ENCODE peak calls at places on chromosomes 7 and 10, in six cellular contexts. S is GM12865; V is AG09309; P is heart right ventricle; Q is CD4-positive, CD25-positive, alpha-beta regulatory T cell; B is GM23338. Y is an unnamed sample.

GRCh38 chr10:128026620-128027281 is 99.5 kb downstream of the MKI67 start:
- DNase-seq in S (no peak), V (no peak), P (no peak), Q (peak; percentile 61), B (no peak), Y (no peak)

GRCh38 chr7:81025360-81025759 is 106.5 kb upstream of the SEMA3C start:
- DNase-seq in S (no peak), V (no peak), P (no peak), Q (no peak), B (no peak), Y (no peak)

GRCh38 chr10:22980822-22981221 is 53.0 kb downstream of the ARMC3 start:
- DNase-seq in S (no peak), V (no peak), P (no peak), Q (no peak), B (no peak), Y (no peak)

GRCh38 chr7:100929811-100930174 is 19.5 kb upstream of the MUC3A start:
- DNase-seq in S (no peak), V (no peak), P (no peak), Q (no peak), B (no peak), Y (no peak)

GRCh38 chr10:21304198-21304597 is 221.3 kb downstream of the SKIDA1 start:
- DNase-seq in S (no peak), V (no peak), P (no peak), Q (no peak), B (no peak), Y (no peak)

GRCh38 chr10:37289833-37290464 is 164.6 kb downstream of the ANKRD30A start:
- DNase-seq in S (no peak), V (no peak), P (no peak), Q (no peak), B (no peak), Y (no peak)

GRCh38 chr7:120792091-120792860 is 65.7 kb downstream of the TSPAN12 start:
- DNase-seq in S (peak; percentile 83), V (peak; percentile 31), P (peak; percentile 70), Q (peak; percentile 49), B (peak; percentile 94), Y (peak; percentile 56)

GRCh38 chr7:8261711-8262695 is at the start of gene ICA1:
- DNase-seq in S (peak; percentile 47), V (no peak), P (peak; percentile 80), Q (peak; percentile 29), B (peak; percentile 89), Y (peak; percentile 16)

GRCh38 chr10:90675621-90676020 is 182.2 kb downstream of the HTR7 start:
- DNase-seq in S (no peak), V (peak; percentile 23), P (no peak), Q (no peak), B (no peak), Y (no peak)

GRCh38 chr10:27744478-27745379 is 890 bp downstream of the MKX start:
- DNase-seq in S (no peak), V (no peak), P (no peak), Q (peak; percentile 24), B (peak; percentile 66), Y (no peak)

GRCh38 chr7:36597099-36597773 is 127.1 kb downstream of the AOAH start:
- DNase-seq in S (no peak), V (no peak), P (no peak), Q (no peak), B (no peak), Y (no peak)

GRCh38 chr10:103053659-103054581 is 135.8 kb downstream of the CNNM2 start:
- DNase-seq in S (peak; percentile 64), V (peak; percentile 40), P (peak; percentile 67), Q (peak; percentile 88), B (peak; percentile 83), Y (peak; percentile 32)

GRCh38 chr10:77253037-77253436 is 384.6 kb downstream of the KCNMA1 start:
- DNase-seq in S (no peak), V (no peak), P (no peak), Q (no peak), B (no peak), Y (no peak)

GRCh38 chr7:108973075-108973474 is 403.4 kb downstream of the DNAJB9 start:
- DNase-seq in S (no peak), V (no peak), P (no peak), Q (no peak), B (peak; percentile 55), Y (no peak)

GRCh38 chr7:106465704-106466468 is 181.1 kb upstream of the NAMPT start:
- DNase-seq in S (no peak), V (no peak), P (no peak), Q (no peak), B (no peak), Y (no peak)

GRCh38 chr7:46115410-46115809 is 194.3 kb upstream of the IGFBP3 start:
- DNase-seq in S (no peak), V (no peak), P (no peak), Q (no peak), B (no peak), Y (no peak)

GRCh38 chr10:6046458-6047325 is 15.5 kb downstream of the IL2RA start:
- DNase-seq in S (no peak), V (no peak), P (no peak), Q (no peak), B (no peak), Y (no peak)

GRCh38 chr7:135976312-135977019 is 693 bp downstream of the MTPN start:
- DNase-seq in S (peak; percentile 68), V (no peak), P (no peak), Q (peak; percentile 55), B (peak; percentile 79), Y (peak; percentile 11)

GRCh38 chr7:43540463-43540862 is 42.4 kb upstream of the STK17A start:
- DNase-seq in S (no peak), V (no peak), P (no peak), Q (no peak), B (no peak), Y (no peak)

GRCh38 chr10:86795353-86795752 is 38.9 kb downstream of the BMPR1A start:
- DNase-seq in S (no peak), V (peak; percentile 37), P (no peak), Q (no peak), B (peak; percentile 89), Y (no peak)

DNA sequence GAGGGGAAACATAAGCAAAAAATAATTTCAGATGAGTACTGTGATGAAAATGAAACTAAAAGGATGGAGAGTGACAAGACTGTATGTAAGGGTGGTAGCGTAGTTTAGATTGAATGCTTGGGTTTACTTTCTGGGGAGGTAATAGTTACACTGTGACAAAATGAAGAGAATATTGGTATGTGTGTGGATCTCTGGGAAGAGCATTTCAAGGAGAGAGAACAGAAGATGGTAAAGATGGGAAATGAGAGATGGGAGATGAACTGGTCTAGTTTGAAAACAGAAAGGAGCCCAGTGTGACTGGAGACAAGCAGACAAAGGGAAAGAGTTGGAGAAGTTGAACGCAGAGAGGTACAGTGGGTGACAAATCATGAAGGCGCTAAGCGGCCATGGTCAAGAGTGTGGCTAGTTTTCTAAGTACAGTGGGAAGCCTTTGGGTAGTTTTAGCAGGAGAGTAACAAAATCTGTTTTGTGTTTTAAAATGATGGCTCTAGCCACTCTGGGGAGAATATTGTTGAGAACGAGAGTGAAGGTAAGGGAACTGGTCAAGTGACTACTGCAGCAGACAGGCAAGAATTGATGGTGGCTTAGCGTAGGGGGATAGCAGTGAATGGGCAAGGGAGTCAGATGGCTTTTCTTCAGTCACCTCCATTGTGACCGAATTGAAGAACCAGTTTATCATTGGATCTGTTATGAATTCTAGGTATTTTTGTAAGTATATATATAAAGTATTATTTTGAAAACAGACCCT is 22.6 kb downstream of the PALS2 start:
- DNase-seq in S (peak; percentile 49), V (no peak), P (no peak), Q (peak; percentile 55), B (no peak), Y (no peak)
- H3K4me3 ChIP-seq in S (peak overlapping the region; percentile 41), V (no peak overlapping the region), P (no peak overlapping the region), Q (peak overlapping the region; percentile 88), B (no peak overlapping the region), Y (no peak overlapping the region)

DNA sequence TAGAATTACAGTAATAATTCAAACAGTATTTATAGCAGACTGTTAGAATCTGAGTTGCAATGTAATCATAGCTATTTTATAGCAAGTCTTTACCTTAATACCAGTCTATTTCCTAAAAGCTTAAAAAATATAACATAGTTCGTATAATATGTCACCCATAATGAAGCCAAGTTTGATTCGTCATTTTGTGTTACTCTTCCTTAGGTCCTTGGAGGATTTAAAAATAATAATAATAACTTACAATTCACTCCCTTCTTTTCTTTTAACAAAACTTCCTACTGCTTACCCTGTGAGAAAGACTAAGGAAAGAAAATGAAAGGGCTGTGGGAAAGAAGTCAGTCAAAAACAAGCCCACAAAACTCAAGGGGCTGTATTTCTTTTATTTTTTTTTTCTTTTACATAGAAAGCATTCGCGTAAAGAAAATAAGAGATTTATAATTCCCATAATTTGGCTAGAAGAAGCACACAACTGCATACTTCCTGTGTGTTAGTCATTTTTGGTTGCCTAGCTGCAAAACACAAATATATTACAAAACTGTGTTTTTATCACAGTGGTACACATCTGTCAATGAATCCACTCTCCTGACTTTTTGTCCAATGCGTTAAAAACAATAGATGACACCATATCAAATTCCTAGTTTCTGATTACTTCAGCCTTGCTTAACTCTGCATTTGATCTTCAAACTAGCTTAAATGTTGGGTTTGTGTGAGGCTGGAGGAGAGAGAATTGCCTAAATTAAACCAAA is 187.2 kb upstream of the CELF2 start:
- DNase-seq in S (no peak), V (peak; percentile 81), P (no peak), Q (no peak), B (no peak), Y (no peak)
- H3K4me3 ChIP-seq in S (no peak overlapping the region), V (no peak overlapping the region), P (no peak overlapping the region), Q (no peak overlapping the region), B (no peak overlapping the region), Y (no peak overlapping the region)

DNA sequence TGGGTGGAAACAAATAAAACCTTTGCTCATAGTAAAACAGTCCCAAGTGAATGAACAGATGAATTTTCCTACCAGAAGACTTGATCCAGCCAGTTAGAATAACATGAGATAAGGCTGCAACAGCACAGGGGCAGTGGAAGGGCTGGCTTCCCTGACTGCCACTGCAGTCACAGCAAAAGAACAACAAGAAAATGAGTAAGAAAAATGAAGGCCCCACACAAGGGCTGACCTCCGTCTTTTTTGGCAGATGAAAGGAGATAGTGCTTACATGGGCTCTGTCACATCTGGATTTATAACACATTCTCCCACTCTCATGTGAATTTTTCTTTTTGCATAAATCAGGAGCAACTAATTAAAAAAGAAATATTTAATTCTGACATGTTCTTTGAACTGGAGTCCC is 99.7 kb downstream of the NRP1 start:
- DNase-seq in S (no peak), V (no peak), P (no peak), Q (no peak), B (no peak), Y (no peak)
- H3K4me3 ChIP-seq in S (no peak overlapping the region), V (no peak overlapping the region), P (no peak overlapping the region), Q (no peak overlapping the region), B (no peak overlapping the region), Y (no peak overlapping the region)

GRCh38 chr10:61994404-61995031 is 93.0 kb downstream of the ARID5B start:
- DNase-seq in S (no peak), V (no peak), P (no peak), Q (no peak), B (peak; percentile 28), Y (no peak)
- H3K4me3 ChIP-seq in S (no peak overlapping the region), V (no peak overlapping the region), P (no peak overlapping the region), Q (peak overlapping the region; percentile 87), B (no peak overlapping the region), Y (no peak overlapping the region)

GRCh38 chr10:24119919-24120318 is 89.0 kb upstream of the KIAA1217 start:
- DNase-seq in S (no peak), V (no peak), P (no peak), Q (no peak), B (no peak), Y (no peak)
- H3K4me3 ChIP-seq in S (no peak overlapping the region), V (no peak overlapping the region), P (peak overlapping the region; percentile 37), Q (no peak overlapping the region), B (no peak overlapping the region), Y (no peak overlapping the region)

GRCh38 chr7:155482511-155483183 is 24.7 kb downstream of the EN2 start:
- DNase-seq in S (peak; percentile 24), V (no peak), P (no peak), Q (no peak), B (no peak), Y (no peak)
- H3K4me3 ChIP-seq in S (no peak overlapping the region), V (no peak overlapping the region), P (no peak overlapping the region), Q (peak overlapping the region; percentile 32), B (no peak overlapping the region), Y (no peak overlapping the region)

Y was measured in HL-60.